ENCODE peak calls at places on chromosomes 13 and 19, in ten cellular contexts. G is stimulated activated CD8-positive, alpha-beta memory T cell treated with anti-CD3 and anti-CD28 coated beads, Interleukin-15, amount 100 ng/mL, for 24 hours; H is left colon; Y is kidney; X is CD8-positive, alpha-beta T cell; K is activated naive CD8-positive, alpha-beta T cell treated with anti-CD3 and anti-CD28 coated beads, Interleukin-2, amount 50 U/mL, for 16 hours; B is activated naive CD4-positive, alpha-beta T cell treated with Interleukin-2 at 50 U/mL for 16 hours; Q is stimulated activated CD4-positive, alpha-beta T cell treated with anti-CD3 and anti-CD28 coated beads, TNF-alpha, amount 100 ng/mL, for 48 hours; F is CD4-positive, CD25-positive, alpha-beta regulatory T cell; R is DMS153. J is an unnamed sample.

GRCh38 chr19:33032218-33032781 is 32.4 kb downstream of the RHPN2 start:
- DNase-seq in B (no peak), K (no peak), Q (no peak), Y (no peak), G (no peak), F (no peak), X (no peak), R (no peak), H (peak), J (no peak)

GRCh38 chr13:31982124-31982523 is 49.5 kb upstream of the FRY start:
- DNase-seq in H (no peak), Q (no peak), F (no peak), Y (no peak), X (no peak), R (peak), B (no peak), G (no peak), K (no peak), J (no peak)

GRCh38 chr19:47511681-47512080 is 3.2 kb downstream of the NAPA start:
- DNase-seq in K (no peak), X (no peak), R (no peak), Y (no peak), G (no peak), F (no peak), Q (no peak), H (no peak), B (no peak), J (no peak)

GRCh38 chr13:35514801-35515502 is 38.5 kb upstream of the MAB21L1 start:
- DNase-seq in H (no peak), K (no peak), R (no peak), X (no peak), G (no peak), B (no peak), Q (no peak), F (no peak), Y (no peak), J (no peak)

GRCh38 chr19:5955638-5955935 is 22.4 kb downstream of the RANBP3 start:
- DNase-seq in K (no peak), X (no peak), F (no peak), Q (no peak), R (no peak), B (no peak), Y (no peak), H (no peak), G (no peak), J (no peak)

GRCh38 chr19:54391589-54392061 is 23.6 kb upstream of the TTYH1 start:
- DNase-seq in X (no peak), H (no peak), Q (no peak), F (no peak), R (no peak), Y (no peak), K (no peak), B (no peak), G (no peak), J (no peak)

GRCh38 chr13:34207872-34208271 is 389.9 kb downstream of the RFC3 start:
- DNase-seq in F (no peak), R (no peak), Y (no peak), H (no peak), X (no peak), Q (no peak), B (no peak), K (no peak), G (no peak), J (no peak)

GRCh38 chr13:33494596-33495214 is 209.2 kb upstream of the STARD13 start:
- DNase-seq in X (no peak), F (no peak), B (no peak), G (no peak), Q (no peak), K (no peak), Y (no peak), R (no peak), H (no peak), J (no peak)

GRCh38 chr13:72565893-72566292 is 161.5 kb downstream of the MZT1 start:
- DNase-seq in Q (no peak), F (no peak), X (no peak), H (no peak), Y (no peak), K (no peak), B (no peak), R (peak), G (no peak), J (no peak)

GRCh38 chr19:46015961-46016425 is 6.9 kb downstream of the PGLYRP1 start:
- DNase-seq in F (peak), Y (peak), R (no peak), H (peak), B (peak), K (no peak), X (peak), Q (no peak), G (no peak), J (no peak)

GRCh38 chr13:98252931-98253470 is 75.9 kb upstream of the RNF113B start:
- DNase-seq in G (no peak), Q (no peak), H (no peak), Y (no peak), X (no peak), B (no peak), K (no peak), F (no peak), R (no peak), J (no peak)

GRCh38 chr13:35941374-35941773 is 189.8 kb downstream of the DCLK1 start:
- DNase-seq in F (no peak), R (no peak), B (no peak), X (no peak), H (no peak), Q (no peak), Y (no peak), G (no peak), K (no peak), J (no peak)

J was measured in iPS DF 6.9.